ENCODE peak calls at places on chromosomes 5 and 9, in nine cellular contexts. One of them, this sample, is unnamed.

GRCh38 chr9:38144421-38144820 is 75.4 kb upstream of the SHB start:
- DNase-seq in NT2/D1: no peak
- DNase-seq in left lung: no peak
- DNase-seq in posterior vena cava: peak
- DNase-seq in GM12878: no peak
- DNase-seq in hepatocyte: no peak
- DNase-seq in immature natural killer cell: no peak
- DNase-seq in H9: no peak
- DNase-seq in CD4-positive, alpha-beta memory T cell: no peak
- DNase-seq in this sample: no peak

GRCh38 chr9:127561491-127562270 is 50.4 kb upstream of the STXBP1 start:
- DNase-seq in NT2/D1: peak
- DNase-seq in left lung: peak
- DNase-seq in posterior vena cava: peak
- DNase-seq in GM12878: no peak
- DNase-seq in hepatocyte: peak
- DNase-seq in immature natural killer cell: no peak
- DNase-seq in H9: peak
- DNase-seq in CD4-positive, alpha-beta memory T cell: no peak
- DNase-seq in this sample: no peak

GRCh38 chr5:111854196-111854595 is 97.2 kb upstream of the NREP start:
- DNase-seq in NT2/D1: no peak
- DNase-seq in left lung: no peak
- DNase-seq in posterior vena cava: no peak
- DNase-seq in GM12878: no peak
- DNase-seq in hepatocyte: no peak
- DNase-seq in immature natural killer cell: no peak
- DNase-seq in H9: no peak
- DNase-seq in CD4-positive, alpha-beta memory T cell: no peak
- DNase-seq in this sample: no peak

GRCh38 chr5:138724470-138725146 is 28.6 kb upstream of the CTNNA1 start:
- DNase-seq in NT2/D1: no peak
- DNase-seq in left lung: no peak
- DNase-seq in posterior vena cava: no peak
- DNase-seq in GM12878: no peak
- DNase-seq in hepatocyte: no peak
- DNase-seq in immature natural killer cell: no peak
- DNase-seq in H9: no peak
- DNase-seq in CD4-positive, alpha-beta memory T cell: no peak
- DNase-seq in this sample: no peak

GRCh38 chr5:14775857-14776256 is 95.7 kb downstream of the ANKH start:
- DNase-seq in NT2/D1: no peak
- DNase-seq in left lung: peak
- DNase-seq in posterior vena cava: no peak
- DNase-seq in GM12878: no peak
- DNase-seq in hepatocyte: no peak
- DNase-seq in immature natural killer cell: no peak
- DNase-seq in H9: no peak
- DNase-seq in CD4-positive, alpha-beta memory T cell: no peak
- DNase-seq in this sample: no peak

GRCh38 chr5:126360467-126360866 is 62.7 kb upstream of the GRAMD2B start:
- DNase-seq in NT2/D1: no peak
- DNase-seq in left lung: no peak
- DNase-seq in posterior vena cava: no peak
- DNase-seq in GM12878: no peak
- DNase-seq in hepatocyte: no peak
- DNase-seq in immature natural killer cell: no peak
- DNase-seq in H9: no peak
- DNase-seq in CD4-positive, alpha-beta memory T cell: no peak
- DNase-seq in this sample: no peak

GRCh38 chr5:94849821-94850736 is 231.6 kb downstream of the SLF1 start:
- DNase-seq in NT2/D1: peak
- DNase-seq in left lung: no peak
- DNase-seq in posterior vena cava: no peak
- DNase-seq in GM12878: peak
- DNase-seq in hepatocyte: peak
- DNase-seq in immature natural killer cell: peak
- DNase-seq in H9: peak
- DNase-seq in CD4-positive, alpha-beta memory T cell: peak
- DNase-seq in this sample: no peak

GRCh38 chr5:143016777-143017374 is 246.7 kb downstream of the ARHGAP26 start:
- DNase-seq in NT2/D1: no peak
- DNase-seq in left lung: no peak
- DNase-seq in posterior vena cava: no peak
- DNase-seq in GM12878: no peak
- DNase-seq in hepatocyte: peak
- DNase-seq in immature natural killer cell: peak
- DNase-seq in H9: no peak
- DNase-seq in CD4-positive, alpha-beta memory T cell: no peak
- DNase-seq in this sample: peak

GRCh38 chr5:58751222-58751621 is 168.3 kb downstream of the RAB3C start:
- DNase-seq in NT2/D1: no peak
- DNase-seq in left lung: no peak
- DNase-seq in posterior vena cava: no peak
- DNase-seq in GM12878: no peak
- DNase-seq in hepatocyte: peak
- DNase-seq in immature natural killer cell: no peak
- DNase-seq in H9: no peak
- DNase-seq in CD4-positive, alpha-beta memory T cell: no peak
- DNase-seq in this sample: no peak

GRCh38 chr5:40743771-40744170 is 12.0 kb downstream of the TTC33 start:
- DNase-seq in NT2/D1: no peak
- DNase-seq in left lung: no peak
- DNase-seq in posterior vena cava: no peak
- DNase-seq in GM12878: no peak
- DNase-seq in hepatocyte: no peak
- DNase-seq in immature natural killer cell: no peak
- DNase-seq in H9: no peak
- DNase-seq in CD4-positive, alpha-beta memory T cell: no peak
- DNase-seq in this sample: no peak

GRCh38 chr5:15014809-15015208 is 143.2 kb upstream of the ANKH start:
- DNase-seq in NT2/D1: no peak
- DNase-seq in left lung: no peak
- DNase-seq in posterior vena cava: no peak
- DNase-seq in GM12878: no peak
- DNase-seq in hepatocyte: peak
- DNase-seq in immature natural killer cell: no peak
- DNase-seq in H9: no peak
- DNase-seq in CD4-positive, alpha-beta memory T cell: no peak
- DNase-seq in this sample: no peak

GRCh38 chr5:157858527-157859226 is at the start of gene CLINT1:
- DNase-seq in NT2/D1: peak
- DNase-seq in left lung: peak
- DNase-seq in posterior vena cava: peak
- DNase-seq in GM12878: no peak
- DNase-seq in hepatocyte: peak
- DNase-seq in immature natural killer cell: peak
- DNase-seq in H9: peak
- DNase-seq in CD4-positive, alpha-beta memory T cell: peak
- DNase-seq in this sample: peak

GRCh38 chr5:119302916-119303897 is 52.6 kb upstream of the TNFAIP8 start:
- DNase-seq in NT2/D1: no peak
- DNase-seq in left lung: no peak
- DNase-seq in posterior vena cava: no peak
- DNase-seq in GM12878: no peak
- DNase-seq in hepatocyte: peak
- DNase-seq in immature natural killer cell: no peak
- DNase-seq in H9: no peak
- DNase-seq in CD4-positive, alpha-beta memory T cell: no peak
- DNase-seq in this sample: no peak

GRCh38 chr5:127228540-127229184 is 61.9 kb upstream of the MEGF10 start:
- DNase-seq in NT2/D1: no peak
- DNase-seq in left lung: peak
- DNase-seq in posterior vena cava: no peak
- DNase-seq in GM12878: no peak
- DNase-seq in hepatocyte: peak
- DNase-seq in immature natural killer cell: no peak
- DNase-seq in H9: peak
- DNase-seq in CD4-positive, alpha-beta memory T cell: no peak
- DNase-seq in this sample: no peak

GRCh38 chr9:11159318-11159862 is 546.6 kb upstream of the PTPRD start:
- DNase-seq in NT2/D1: no peak
- DNase-seq in left lung: no peak
- DNase-seq in posterior vena cava: no peak
- DNase-seq in GM12878: no peak
- DNase-seq in hepatocyte: no peak
- DNase-seq in immature natural killer cell: no peak
- DNase-seq in H9: no peak
- DNase-seq in CD4-positive, alpha-beta memory T cell: no peak
- DNase-seq in this sample: no peak

GRCh38 chr9:117074782-117075510 is 339.9 kb downstream of the ASTN2 start:
- DNase-seq in NT2/D1: no peak
- DNase-seq in left lung: no peak
- DNase-seq in posterior vena cava: no peak
- DNase-seq in GM12878: no peak
- DNase-seq in hepatocyte: no peak
- DNase-seq in immature natural killer cell: no peak
- DNase-seq in H9: no peak
- DNase-seq in CD4-positive, alpha-beta memory T cell: no peak
- DNase-seq in this sample: no peak

GRCh38 chr9:74777136-74777879 is 110.4 kb downstream of the TRPM6 start:
- DNase-seq in NT2/D1: peak
- DNase-seq in left lung: no peak
- DNase-seq in posterior vena cava: peak
- DNase-seq in GM12878: peak
- DNase-seq in hepatocyte: peak
- DNase-seq in immature natural killer cell: peak
- DNase-seq in H9: peak
- DNase-seq in CD4-positive, alpha-beta memory T cell: peak
- DNase-seq in this sample: peak

GRCh38 chr5:166962470-166962869 is 1329.0 kb upstream of the WWC1 start:
- DNase-seq in NT2/D1: no peak
- DNase-seq in left lung: peak
- DNase-seq in posterior vena cava: no peak
- DNase-seq in GM12878: no peak
- DNase-seq in hepatocyte: peak
- DNase-seq in immature natural killer cell: no peak
- DNase-seq in H9: no peak
- DNase-seq in CD4-positive, alpha-beta memory T cell: no peak
- DNase-seq in this sample: no peak

GRCh38 chr9:5582835-5583195 is 46.1 kb upstream of the RIC1 start:
- DNase-seq in NT2/D1: no peak
- DNase-seq in left lung: no peak
- DNase-seq in posterior vena cava: no peak
- DNase-seq in GM12878: peak
- DNase-seq in hepatocyte: no peak
- DNase-seq in immature natural killer cell: no peak
- DNase-seq in H9: no peak
- DNase-seq in CD4-positive, alpha-beta memory T cell: peak
- DNase-seq in this sample: peak

GRCh38 chr9:93678199-93679019 is 102.0 kb downstream of the PHF2 start:
- DNase-seq in NT2/D1: no peak
- DNase-seq in left lung: peak
- DNase-seq in posterior vena cava: peak
- DNase-seq in GM12878: no peak
- DNase-seq in hepatocyte: no peak
- DNase-seq in immature natural killer cell: no peak
- DNase-seq in H9: peak
- DNase-seq in CD4-positive, alpha-beta memory T cell: no peak
- DNase-seq in this sample: no peak

GRCh38 chr9:114884787-114885452 is 45.5 kb downstream of the TNFSF8 start:
- DNase-seq in NT2/D1: no peak
- DNase-seq in left lung: no peak
- DNase-seq in posterior vena cava: no peak
- DNase-seq in GM12878: no peak
- DNase-seq in hepatocyte: peak
- DNase-seq in immature natural killer cell: no peak
- DNase-seq in H9: no peak
- DNase-seq in CD4-positive, alpha-beta memory T cell: no peak
- DNase-seq in this sample: no peak

GRCh38 chr5:149202910-149203451 is 61.7 kb downstream of the ABLIM3 start:
- DNase-seq in NT2/D1: no peak
- DNase-seq in left lung: no peak
- DNase-seq in posterior vena cava: no peak
- DNase-seq in GM12878: no peak
- DNase-seq in hepatocyte: no peak
- DNase-seq in immature natural killer cell: no peak
- DNase-seq in H9: no peak
- DNase-seq in CD4-positive, alpha-beta memory T cell: no peak
- DNase-seq in this sample: no peak

GRCh38 chr9:122338989-122339388 is 31.8 kb upstream of the PTGS1 start:
- DNase-seq in NT2/D1: no peak
- DNase-seq in left lung: no peak
- DNase-seq in posterior vena cava: no peak
- DNase-seq in GM12878: no peak
- DNase-seq in hepatocyte: no peak
- DNase-seq in immature natural killer cell: no peak
- DNase-seq in H9: no peak
- DNase-seq in CD4-positive, alpha-beta memory T cell: no peak
- DNase-seq in this sample: no peak

GRCh38 chr5:109922396-109922995 is 232.8 kb downstream of the MAN2A1 start:
- DNase-seq in NT2/D1: no peak
- DNase-seq in left lung: no peak
- DNase-seq in posterior vena cava: no peak
- DNase-seq in GM12878: no peak
- DNase-seq in hepatocyte: no peak
- DNase-seq in immature natural killer cell: no peak
- DNase-seq in H9: no peak
- DNase-seq in CD4-positive, alpha-beta memory T cell: no peak
- DNase-seq in this sample: peak

GRCh38 chr9:94901019-94901363 is 174.5 kb downstream of the AOPEP start:
- DNase-seq in NT2/D1: no peak
- DNase-seq in left lung: no peak
- DNase-seq in posterior vena cava: no peak
- DNase-seq in GM12878: no peak
- DNase-seq in hepatocyte: no peak
- DNase-seq in immature natural killer cell: no peak
- DNase-seq in H9: no peak
- DNase-seq in CD4-positive, alpha-beta memory T cell: no peak
- DNase-seq in this sample: no peak

GRCh38 chr5:42993516-42994284 is 46.4 kb downstream of the ANXA2R start:
- DNase-seq in NT2/D1: no peak
- DNase-seq in left lung: no peak
- DNase-seq in posterior vena cava: no peak
- DNase-seq in GM12878: no peak
- DNase-seq in hepatocyte: no peak
- DNase-seq in immature natural killer cell: peak
- DNase-seq in H9: peak
- DNase-seq in CD4-positive, alpha-beta memory T cell: peak
- DNase-seq in this sample: peak

GRCh38 chr9:84330246-84330645 is 10.3 kb downstream of the SLC28A3 start:
- DNase-seq in NT2/D1: no peak
- DNase-seq in left lung: no peak
- DNase-seq in posterior vena cava: no peak
- DNase-seq in GM12878: no peak
- DNase-seq in hepatocyte: no peak
- DNase-seq in immature natural killer cell: no peak
- DNase-seq in H9: no peak
- DNase-seq in CD4-positive, alpha-beta memory T cell: no peak
- DNase-seq in this sample: no peak

GRCh38 chr5:178502401-178503100 is 87.6 kb downstream of the COL23A1 start:
- DNase-seq in NT2/D1: no peak
- DNase-seq in left lung: no peak
- DNase-seq in posterior vena cava: no peak
- DNase-seq in GM12878: no peak
- DNase-seq in hepatocyte: no peak
- DNase-seq in immature natural killer cell: no peak
- DNase-seq in H9: no peak
- DNase-seq in CD4-positive, alpha-beta memory T cell: no peak
- DNase-seq in this sample: no peak

GRCh38 chr9:89277454-89277853 is 33.5 kb upstream of the CKS2 start:
- DNase-seq in NT2/D1: no peak
- DNase-seq in left lung: no peak
- DNase-seq in posterior vena cava: no peak
- DNase-seq in GM12878: peak
- DNase-seq in hepatocyte: no peak
- DNase-seq in immature natural killer cell: no peak
- DNase-seq in H9: no peak
- DNase-seq in CD4-positive, alpha-beta memory T cell: no peak
- DNase-seq in this sample: no peak

This sample was measured in CD4-positive, alpha-beta T cell.